ENCODE peak calls at places on chromosomes 12 and 14, in six cellular contexts. One of them, this sample, is unnamed.

GRCh38 chr12:28536088-28536487 is 345.8 kb downstream of the CCDC91 start:
- DNase-seq in heart right ventricle: no peak
- DNase-seq in GM03348: peak; percentile 51
- DNase-seq in stimulated activated CD4-positive, alpha-beta T cell treated with anti-CD3 and anti-CD28 coated beads, Interleukin-12 subunit alpha, Interleukin-12 subunit beta, amount 100 ng/mL, for 4 hours: no peak
- DNase-seq in NCI-H1105 treated with DMSO at 0.1 percent for 48 hours: no peak
- DNase-seq in stomach: no peak
- DNase-seq in this sample: no peak

GRCh38 chr12:3000548-3001275 is 41.5 kb downstream of the TEAD4 start:
- DNase-seq in stimulated activated CD4-positive, alpha-beta T cell treated with anti-CD3 and anti-CD28 coated beads, Interleukin-12 subunit alpha, Interleukin-12 subunit beta, amount 100 ng/mL, for 4 hours: no peak
- DNase-seq in stomach: no peak
- DNase-seq in GM03348: no peak
- DNase-seq in heart right ventricle: no peak
- DNase-seq in NCI-H1105 treated with DMSO at 0.1 percent for 48 hours: no peak
- DNase-seq in this sample: no peak

GRCh38 chr14:24403294-24404013 is 4.7 kb downstream of the NYNRIN start:
- DNase-seq in heart right ventricle: no peak
- DNase-seq in stomach: peak; percentile 24
- DNase-seq in NCI-H1105 treated with DMSO at 0.1 percent for 48 hours: no peak
- DNase-seq in stimulated activated CD4-positive, alpha-beta T cell treated with anti-CD3 and anti-CD28 coated beads, Interleukin-12 subunit alpha, Interleukin-12 subunit beta, amount 100 ng/mL, for 4 hours: no peak
- DNase-seq in GM03348: peak; percentile 40
- DNase-seq in this sample: no peak

GRCh38 chr14:64891839-64892375 is 12.2 kb upstream of the SPTB start:
- DNase-seq in heart right ventricle: no peak
- DNase-seq in GM03348: peak; percentile 61
- DNase-seq in stomach: no peak
- DNase-seq in stimulated activated CD4-positive, alpha-beta T cell treated with anti-CD3 and anti-CD28 coated beads, Interleukin-12 subunit alpha, Interleukin-12 subunit beta, amount 100 ng/mL, for 4 hours: no peak
- DNase-seq in NCI-H1105 treated with DMSO at 0.1 percent for 48 hours: peak; percentile 67
- DNase-seq in this sample: no peak

GRCh38 chr14:99189201-99189801 is 82.7 kb downstream of the BCL11B start:
- DNase-seq in stomach: no peak
- DNase-seq in stimulated activated CD4-positive, alpha-beta T cell treated with anti-CD3 and anti-CD28 coated beads, Interleukin-12 subunit alpha, Interleukin-12 subunit beta, amount 100 ng/mL, for 4 hours: no peak
- DNase-seq in NCI-H1105 treated with DMSO at 0.1 percent for 48 hours: no peak
- DNase-seq in heart right ventricle: no peak
- DNase-seq in GM03348: no peak
- DNase-seq in this sample: no peak

GRCh38 chr12:52539024-52539820 is 13.7 kb downstream of the KRT71 start:
- DNase-seq in stomach: no peak
- DNase-seq in NCI-H1105 treated with DMSO at 0.1 percent for 48 hours: peak; percentile 81
- DNase-seq in heart right ventricle: no peak
- DNase-seq in stimulated activated CD4-positive, alpha-beta T cell treated with anti-CD3 and anti-CD28 coated beads, Interleukin-12 subunit alpha, Interleukin-12 subunit beta, amount 100 ng/mL, for 4 hours: no peak
- DNase-seq in GM03348: no peak
- DNase-seq in this sample: no peak

GRCh38 chr12:103877934-103878510 is 37.0 kb upstream of the NT5DC3 start:
- DNase-seq in stomach: peak; percentile 57
- DNase-seq in GM03348: peak; percentile 83
- DNase-seq in stimulated activated CD4-positive, alpha-beta T cell treated with anti-CD3 and anti-CD28 coated beads, Interleukin-12 subunit alpha, Interleukin-12 subunit beta, amount 100 ng/mL, for 4 hours: peak; percentile 34
- DNase-seq in NCI-H1105 treated with DMSO at 0.1 percent for 48 hours: peak; percentile 73
- DNase-seq in heart right ventricle: no peak
- DNase-seq in this sample: peak; percentile 50

GRCh38 chr12:65891219-65891618 is 66.9 kb downstream of the HMGA2 start:
- DNase-seq in stimulated activated CD4-positive, alpha-beta T cell treated with anti-CD3 and anti-CD28 coated beads, Interleukin-12 subunit alpha, Interleukin-12 subunit beta, amount 100 ng/mL, for 4 hours: no peak
- DNase-seq in stomach: no peak
- DNase-seq in NCI-H1105 treated with DMSO at 0.1 percent for 48 hours: no peak
- DNase-seq in heart right ventricle: no peak
- DNase-seq in GM03348: peak; percentile 44
- DNase-seq in this sample: no peak

GRCh38 chr12:132488127-132489077 is 1.5 kb upstream of the FBRSL1 start:
- DNase-seq in NCI-H1105 treated with DMSO at 0.1 percent for 48 hours: no peak
- DNase-seq in heart right ventricle: peak; percentile 61
- DNase-seq in GM03348: no peak
- DNase-seq in stomach: no peak
- DNase-seq in stimulated activated CD4-positive, alpha-beta T cell treated with anti-CD3 and anti-CD28 coated beads, Interleukin-12 subunit alpha, Interleukin-12 subunit beta, amount 100 ng/mL, for 4 hours: no peak
- DNase-seq in this sample: peak; percentile 65

GRCh38 chr12:25014961-25015360 is 66.1 kb upstream of the BCAT1 start:
- DNase-seq in stomach: no peak
- DNase-seq in GM03348: no peak
- DNase-seq in heart right ventricle: no peak
- DNase-seq in stimulated activated CD4-positive, alpha-beta T cell treated with anti-CD3 and anti-CD28 coated beads, Interleukin-12 subunit alpha, Interleukin-12 subunit beta, amount 100 ng/mL, for 4 hours: no peak
- DNase-seq in NCI-H1105 treated with DMSO at 0.1 percent for 48 hours: no peak
- DNase-seq in this sample: no peak

GRCh38 chr12:121524196-121524930 is 56.5 kb downstream of the KDM2B start:
- DNase-seq in GM03348: no peak
- DNase-seq in heart right ventricle: no peak
- DNase-seq in NCI-H1105 treated with DMSO at 0.1 percent for 48 hours: peak; percentile 46
- DNase-seq in stimulated activated CD4-positive, alpha-beta T cell treated with anti-CD3 and anti-CD28 coated beads, Interleukin-12 subunit alpha, Interleukin-12 subunit beta, amount 100 ng/mL, for 4 hours: no peak
- DNase-seq in stomach: no peak
- DNase-seq in this sample: no peak

GRCh38 chr12:108744021-108744897 is 12.9 kb upstream of the CORO1C start:
- DNase-seq in NCI-H1105 treated with DMSO at 0.1 percent for 48 hours: no peak
- DNase-seq in stomach: no peak
- DNase-seq in stimulated activated CD4-positive, alpha-beta T cell treated with anti-CD3 and anti-CD28 coated beads, Interleukin-12 subunit alpha, Interleukin-12 subunit beta, amount 100 ng/mL, for 4 hours: no peak
- DNase-seq in heart right ventricle: no peak
- DNase-seq in GM03348: no peak
- DNase-seq in this sample: no peak

GRCh38 chr12:18955594-18955993 is 173.9 kb upstream of the PLEKHA5 start:
- DNase-seq in GM03348: peak; percentile 43
- DNase-seq in heart right ventricle: no peak
- DNase-seq in stimulated activated CD4-positive, alpha-beta T cell treated with anti-CD3 and anti-CD28 coated beads, Interleukin-12 subunit alpha, Interleukin-12 subunit beta, amount 100 ng/mL, for 4 hours: no peak
- DNase-seq in stomach: no peak
- DNase-seq in NCI-H1105 treated with DMSO at 0.1 percent for 48 hours: no peak
- DNase-seq in this sample: no peak

GRCh38 chr14:61202124-61202523 is 79.0 kb downstream of the TMEM30B start:
- DNase-seq in GM03348: no peak
- DNase-seq in NCI-H1105 treated with DMSO at 0.1 percent for 48 hours: no peak
- DNase-seq in stomach: no peak
- DNase-seq in stimulated activated CD4-positive, alpha-beta T cell treated with anti-CD3 and anti-CD28 coated beads, Interleukin-12 subunit alpha, Interleukin-12 subunit beta, amount 100 ng/mL, for 4 hours: no peak
- DNase-seq in heart right ventricle: no peak
- DNase-seq in this sample: no peak

GRCh38 chr12:9820281-9820930 is 6.9 kb upstream of the KLRF1 start:
- DNase-seq in stomach: no peak
- DNase-seq in NCI-H1105 treated with DMSO at 0.1 percent for 48 hours: no peak
- DNase-seq in stimulated activated CD4-positive, alpha-beta T cell treated with anti-CD3 and anti-CD28 coated beads, Interleukin-12 subunit alpha, Interleukin-12 subunit beta, amount 100 ng/mL, for 4 hours: no peak
- DNase-seq in heart right ventricle: no peak
- DNase-seq in GM03348: no peak
- DNase-seq in this sample: no peak

GRCh38 chr12:121295746-121296617 is 527 bp downstream of the CAMKK2 start:
- DNase-seq in stimulated activated CD4-positive, alpha-beta T cell treated with anti-CD3 and anti-CD28 coated beads, Interleukin-12 subunit alpha, Interleukin-12 subunit beta, amount 100 ng/mL, for 4 hours: peak; percentile 39
- DNase-seq in NCI-H1105 treated with DMSO at 0.1 percent for 48 hours: peak; percentile 8
- DNase-seq in heart right ventricle: no peak
- DNase-seq in GM03348: peak; percentile 63
- DNase-seq in stomach: no peak
- DNase-seq in this sample: peak; percentile 56

GRCh38 chr12:32780111-32780510 is 24.4 kb upstream of the YARS2 start:
- DNase-seq in stimulated activated CD4-positive, alpha-beta T cell treated with anti-CD3 and anti-CD28 coated beads, Interleukin-12 subunit alpha, Interleukin-12 subunit beta, amount 100 ng/mL, for 4 hours: no peak
- DNase-seq in stomach: no peak
- DNase-seq in NCI-H1105 treated with DMSO at 0.1 percent for 48 hours: no peak
- DNase-seq in GM03348: no peak
- DNase-seq in heart right ventricle: no peak
- DNase-seq in this sample: no peak

GRCh38 chr12:63041601-63042000 is 106.7 kb upstream of the PPM1H start:
- DNase-seq in NCI-H1105 treated with DMSO at 0.1 percent for 48 hours: no peak
- DNase-seq in stomach: no peak
- DNase-seq in heart right ventricle: no peak
- DNase-seq in GM03348: no peak
- DNase-seq in stimulated activated CD4-positive, alpha-beta T cell treated with anti-CD3 and anti-CD28 coated beads, Interleukin-12 subunit alpha, Interleukin-12 subunit beta, amount 100 ng/mL, for 4 hours: no peak
- DNase-seq in this sample: no peak

GRCh38 chr12:114701104-114701414 is 17.1 kb upstream of the TBX3 start:
- DNase-seq in stomach: no peak
- DNase-seq in stimulated activated CD4-positive, alpha-beta T cell treated with anti-CD3 and anti-CD28 coated beads, Interleukin-12 subunit alpha, Interleukin-12 subunit beta, amount 100 ng/mL, for 4 hours: no peak
- DNase-seq in NCI-H1105 treated with DMSO at 0.1 percent for 48 hours: no peak
- DNase-seq in heart right ventricle: no peak
- DNase-seq in GM03348: no peak
- DNase-seq in this sample: no peak

GRCh38 chr12:58359084-58359483 is 417.7 kb downstream of the ATP23 start:
- DNase-seq in stimulated activated CD4-positive, alpha-beta T cell treated with anti-CD3 and anti-CD28 coated beads, Interleukin-12 subunit alpha, Interleukin-12 subunit beta, amount 100 ng/mL, for 4 hours: no peak
- DNase-seq in heart right ventricle: no peak
- DNase-seq in NCI-H1105 treated with DMSO at 0.1 percent for 48 hours: no peak
- DNase-seq in stomach: no peak
- DNase-seq in GM03348: peak; percentile 42
- DNase-seq in this sample: no peak

GRCh38 chr12:90129369-90130030 is 420.9 kb upstream of the ATP2B1 start:
- DNase-seq in NCI-H1105 treated with DMSO at 0.1 percent for 48 hours: no peak
- DNase-seq in GM03348: no peak
- DNase-seq in stomach: no peak
- DNase-seq in heart right ventricle: no peak
- DNase-seq in stimulated activated CD4-positive, alpha-beta T cell treated with anti-CD3 and anti-CD28 coated beads, Interleukin-12 subunit alpha, Interleukin-12 subunit beta, amount 100 ng/mL, for 4 hours: no peak
- DNase-seq in this sample: no peak